ENCODE peak calls at places on chromosomes 12 and 14, in five cellular contexts. I is AG04450, C is heart right ventricle, D is brain microvascular endothelial cell, H is tibial artery. Y is an unnamed sample.
A peak's percentile ranks its signal among the peaks of the same experiment; 100 is the strongest.

GRCh38 chr12:4584281-4584680 is 22.3 kb downstream of the DYRK4 start:
- DNase-seq in I (no peak), C (no peak), D (no peak), H (no peak), Y (no peak)

GRCh38 chr12:68227356-68227755 is 1.7 kb upstream of the IL26 start:
- DNase-seq in I (no peak), C (no peak), D (no peak), H (no peak), Y (no peak)

GRCh38 chr12:1878214-1878613 is 40.2 kb downstream of the CACNA2D4 start:
- DNase-seq in I (no peak), C (no peak), D (no peak), H (no peak), Y (no peak)

GRCh38 chr12:119627019-119627643 is 33.6 kb downstream of the TMEM233 start:
- DNase-seq in I (no peak), C (no peak), D (no peak), H (no peak), Y (no peak)

GRCh38 chr12:131007031-131007793 is 53.5 kb downstream of the ADGRD1 start:
- DNase-seq in I (no peak), C (peak; percentile 57), D (no peak), H (no peak), Y (no peak)

GRCh38 chr12:70560671-70561070 is 76.6 kb downstream of the PTPRB start:
- DNase-seq in I (no peak), C (no peak), D (no peak), H (no peak), Y (no peak)

GRCh38 chr12:107429006-107429698 is 256.4 kb upstream of the PWP1 start:
- DNase-seq in I (no peak), C (no peak), D (no peak), H (no peak), Y (no peak)

GRCh38 chr14:99199854-99200653 is 71.9 kb downstream of the BCL11B start:
- DNase-seq in I (no peak), C (peak; percentile 16), D (no peak), H (no peak), Y (no peak)

GRCh38 chr12:125193798-125194562 is 128.7 kb downstream of the AACS start:
- DNase-seq in I (no peak), C (no peak), D (peak; percentile 33), H (no peak), Y (no peak)

GRCh38 chr12:6141048-6141447 is 16.6 kb upstream of the VWF start:
- DNase-seq in I (peak; percentile 47), C (peak; percentile 56), D (peak; percentile 66), H (no peak), Y (no peak)

GRCh38 chr12:99600388-99600787 is 47.2 kb upstream of the GARIN6 start:
- DNase-seq in I (no peak), C (no peak), D (no peak), H (no peak), Y (no peak)

GRCh38 chr12:106040521-106040920 is 98.2 kb downstream of the NUAK1 start:
- DNase-seq in I (no peak), C (no peak), D (no peak), H (no peak), Y (no peak)

DNA sequence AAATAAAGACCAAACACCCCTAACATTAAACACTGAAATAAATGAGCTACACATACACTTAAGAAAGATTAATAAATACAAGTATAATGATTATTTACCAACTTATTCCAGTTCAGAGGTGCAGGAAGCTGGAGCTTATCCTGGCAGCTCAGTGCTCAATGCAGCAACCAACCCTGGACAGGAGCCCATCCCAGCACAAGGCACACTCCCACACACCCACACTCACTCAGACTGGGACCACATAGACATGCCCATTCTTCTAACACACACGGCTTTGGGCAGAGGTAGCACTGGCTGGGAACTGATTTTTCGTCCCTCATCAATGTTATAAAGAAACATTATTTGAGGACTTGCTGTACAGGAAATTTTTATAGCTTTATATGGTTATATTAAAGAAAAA is 797.4 kb downstream of the RPS29 start:
- DNase-seq in I (no peak), C (no peak), D (no peak), H (peak; percentile 41), Y (no peak)
- H3K4me3 ChIP-seq in I (no peak overlapping the region), C (no peak overlapping the region), D (no peak overlapping the region), H (no peak overlapping the region), Y (no peak overlapping the region)

DNA sequence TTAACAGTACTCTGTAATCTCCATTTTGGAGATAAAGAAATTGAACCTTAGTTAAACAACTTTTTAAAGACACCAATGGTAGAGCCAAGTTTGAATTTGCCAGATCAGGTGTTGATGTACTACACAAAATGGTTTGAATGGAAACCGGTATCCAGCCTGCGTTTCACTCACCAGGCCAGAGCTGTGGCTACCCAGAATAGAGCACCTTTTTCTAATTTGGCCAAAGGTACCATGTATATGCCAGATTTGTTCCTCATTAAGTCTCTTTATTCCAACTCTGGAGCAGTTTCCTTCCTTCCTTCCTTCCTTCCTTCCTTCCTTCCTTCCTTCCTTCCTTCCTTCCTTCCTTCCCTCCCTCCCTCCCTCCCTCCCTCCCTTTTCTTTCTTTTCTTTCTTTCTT is 39.3 kb downstream of the PALS1 start:
- DNase-seq in I (no peak), C (no peak), D (no peak), H (no peak), Y (no peak)
- TF ChIP-seq CTCF in I (no peak), C (no peak), D (no peak), H (no peak), Y (no peak)

GRCh38 chr14:20630340-20631022 is 11.0 kb downstream of the OR6S1 start:
- DNase-seq in I (no peak), C (no peak), D (peak; percentile 70), H (no peak), Y (no peak)

GRCh38 chr14:20632831-20633771 is 8.4 kb downstream of the OR6S1 start:
- DNase-seq in I (peak; percentile 53), C (no peak), D (peak; percentile 85), H (no peak), Y (no peak)

GRCh38 chr14:20632448-20632830 is 9.1 kb downstream of the OR6S1 start:
- DNase-seq in I (no peak), C (no peak), D (no peak), H (no peak), Y (no peak)

GRCh38 chr14:20631821-20632389 is 9.6 kb downstream of the OR6S1 start:
- DNase-seq in I (no peak), C (peak; percentile 50), D (peak; percentile 72), H (no peak), Y (no peak)

DNA sequence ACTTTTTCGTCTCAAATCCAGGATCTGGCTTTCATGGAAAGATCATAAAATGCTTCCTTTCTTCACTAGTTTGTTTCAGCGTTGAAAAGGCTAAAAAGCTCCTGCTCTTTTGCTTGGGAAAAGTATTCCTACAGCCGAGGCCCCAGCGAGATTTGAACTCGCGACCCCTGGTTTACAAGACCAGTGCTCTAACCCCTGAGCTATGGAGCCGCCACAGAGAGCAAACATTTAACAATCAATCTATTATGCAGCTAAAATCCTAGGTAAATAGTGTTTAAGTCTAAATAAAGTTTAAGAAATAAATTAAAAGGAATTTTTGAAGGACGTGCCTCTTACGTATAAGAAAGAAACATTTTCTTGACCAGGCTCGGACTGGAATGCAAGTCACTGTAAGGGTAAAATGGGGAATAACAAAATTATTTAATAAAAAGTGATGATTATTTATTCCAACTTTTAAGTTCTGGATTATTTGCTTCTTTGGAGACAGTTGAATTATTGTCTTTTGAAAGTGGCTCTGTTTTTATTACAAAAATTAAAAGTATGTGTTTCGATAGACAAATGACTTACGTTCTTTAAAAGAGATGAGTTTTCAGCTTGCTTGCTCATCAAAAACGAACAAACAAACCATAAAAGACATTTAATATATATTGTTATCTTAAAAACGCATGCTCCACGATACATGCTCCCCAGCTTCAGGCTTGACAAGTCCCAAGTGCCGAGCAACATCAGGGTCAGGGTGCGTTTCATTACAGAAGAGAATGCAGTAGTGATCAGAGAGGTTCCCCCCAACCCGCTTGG is 10.3 kb downstream of the OR6S1 start:
- DNase-seq in I (peak; percentile 27), C (no peak), D (peak; percentile 69), H (no peak), Y (no peak)
- H3K4me3 ChIP-seq in I (peak overlapping the region; percentile 51), C (peak overlapping the region; percentile 37), D (peak overlapping the region; percentile 61), H (peak overlapping the region; percentile 48), Y (peak overlapping the region; percentile 34)

DNA sequence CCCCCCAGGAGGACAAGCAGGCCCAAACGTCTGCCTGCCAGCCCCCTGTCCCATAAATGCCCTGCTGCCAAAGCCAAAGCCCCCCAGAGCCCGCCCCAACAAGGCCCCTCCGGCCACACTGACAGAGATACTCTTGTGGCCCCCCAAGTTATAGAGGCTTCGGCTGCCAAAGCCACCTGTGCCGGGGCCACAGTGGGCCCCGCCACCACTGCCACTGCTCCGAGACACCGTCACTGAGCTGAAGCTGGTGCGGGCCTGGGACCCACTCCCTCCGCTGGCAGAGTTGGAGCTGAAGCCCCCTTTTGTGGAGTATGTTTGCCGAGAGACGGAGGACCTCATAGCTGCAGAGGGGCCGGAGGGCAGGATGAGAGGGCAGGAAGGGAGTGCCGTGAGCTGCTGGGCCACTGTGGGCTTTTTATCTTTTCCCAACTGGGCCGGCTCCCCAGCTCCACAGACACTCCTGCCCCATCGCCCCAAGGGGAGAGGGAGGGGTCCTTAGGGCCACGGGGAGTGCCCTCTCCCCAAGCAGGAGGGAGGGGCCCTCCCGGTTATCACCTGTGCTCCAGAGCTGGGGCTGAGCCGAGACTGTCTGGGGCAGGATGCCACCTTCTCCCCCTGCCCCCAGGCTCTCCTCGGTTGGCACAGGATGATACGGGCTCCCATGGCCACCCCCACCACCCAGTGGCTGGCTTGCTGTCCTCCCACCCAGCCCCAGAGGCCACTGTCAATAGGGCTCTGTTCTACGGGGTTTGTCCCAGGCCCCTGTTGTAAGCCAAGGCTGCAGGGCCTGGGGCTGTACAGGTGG is at the start of gene KRT79:
- DNase-seq in I (no peak), C (no peak), D (no peak), H (no peak), Y (no peak)
- TF ChIP-seq CTCF in I (no peak), C (no peak), D (no peak), H (no peak), Y (no peak)

GRCh38 chr14:91331761-91332447 is 85.7 kb downstream of the CCDC88C start:
- DNase-seq in I (no peak), C (no peak), D (no peak), H (no peak), Y (no peak)
- H3K4me3 ChIP-seq in I (no peak overlapping the region), C (no peak overlapping the region), D (no peak overlapping the region), H (no peak overlapping the region), Y (no peak overlapping the region)

DNA sequence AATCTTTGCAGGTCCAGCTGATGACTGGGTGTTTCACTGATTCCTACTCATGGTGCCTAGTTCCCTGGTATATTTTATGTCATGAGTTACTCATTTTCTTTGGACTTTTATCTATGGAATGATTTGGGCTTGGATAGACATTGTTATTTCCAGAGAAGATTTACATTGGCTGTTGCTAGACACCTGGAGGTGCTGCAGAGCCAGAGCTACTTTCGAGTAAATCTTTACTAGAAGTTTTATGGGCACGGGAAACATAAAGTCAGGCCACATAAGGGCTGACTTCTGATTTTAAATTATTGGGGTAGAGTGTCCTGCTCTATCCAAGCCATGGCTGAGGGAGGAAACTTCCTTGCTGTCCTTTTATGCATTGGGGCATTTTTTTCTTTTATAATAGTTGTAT is 175.9 kb upstream of the ABCD2 start:
- DNase-seq in I (no peak), C (no peak), D (no peak), H (no peak), Y (no peak)
- TF ChIP-seq CTCF in I (no peak), C (no peak), D (no peak), H (no peak), Y (no peak)

GRCh38 chr14:92254786-92255185 is 68.2 kb upstream of the SLC24A4 start:
- DNase-seq in I (peak; percentile 3), C (peak; percentile 56), D (peak; percentile 12), H (peak; percentile 69), Y (no peak)
- H3K4me3 ChIP-seq in I (peak overlapping the region; percentile 20), C (peak overlapping the region; percentile 26), D (no peak overlapping the region), H (peak overlapping the region; percentile 25), Y (no peak overlapping the region)

GRCh38 chr12:27309293-27309994 is 23.2 kb upstream of the BMAL2 start:
- DNase-seq in I (no peak), C (no peak), D (no peak), H (no peak), Y (no peak)
- TF ChIP-seq CTCF in I (no peak), C (no peak), D (no peak), H (no peak), Y (no peak)

GRCh38 chr14:103735022-103735421 is 19.4 kb downstream of the ZFYVE21 start:
- DNase-seq in I (no peak), C (no peak), D (no peak), H (peak; percentile 68), Y (no peak)
- H3K4me3 ChIP-seq in I (no peak overlapping the region), C (no peak overlapping the region), D (no peak overlapping the region), H (no peak overlapping the region), Y (no peak overlapping the region)

Y was measured in AG09309.